ENCODE peak calls at places on chromosomes 5 and 9, in eight cellular contexts. C is GM13976, E is fibroblast of pulmonary artery, V is AG09309, X is GM10248, O is GM12864, R is left ventricle myocardium inferior, J is IMR-90. D is an unnamed sample.

GRCh38 chr9:2676466-2676865 is 40.8 kb upstream of the KCNV2 start:
- DNase-seq in E (no peak), O (no peak), X (no peak), R (no peak), V (no peak), J (no peak), C (no peak), D (no peak)

GRCh38 chr5:149893403-149893931 is 51.1 kb downstream of the PDE6A start:
- DNase-seq in X (no peak), J (no peak), V (no peak), O (no peak), R (no peak), C (no peak), E (no peak), D (no peak)

GRCh38 chr5:56012281-56012963 is 17.7 kb upstream of the IL6ST start:
- DNase-seq in X (no peak), E (peak), C (no peak), J (peak), V (no peak), R (peak), O (no peak), D (no peak)

GRCh38 chr9:136726631-136727191 is 14.3 kb downstream of the DIPK1B start:
- DNase-seq in X (peak), R (no peak), C (peak), O (peak), V (no peak), J (peak), E (no peak), D (peak)

GRCh38 chr9:87659534-87660419 is 66.1 kb upstream of the CTSL start:
- DNase-seq in X (no peak), O (no peak), V (no peak), J (no peak), E (no peak), R (no peak), C (no peak), D (no peak)

GRCh38 chr9:73426226-73426625 is 274.6 kb downstream of the ANXA1 start:
- DNase-seq in V (no peak), E (no peak), O (no peak), C (no peak), X (no peak), J (no peak), R (no peak), D (no peak)

GRCh38 chr5:40273936-40274335 is 405.8 kb upstream of the PTGER4 start:
- DNase-seq in C (no peak), J (peak), E (no peak), X (no peak), V (no peak), O (no peak), R (no peak), D (no peak)

GRCh38 chr5:147310059-147310704 is 75.4 kb downstream of the STK32A start:
- DNase-seq in C (no peak), J (peak), O (no peak), V (peak), R (peak), E (peak), X (no peak), D (no peak)

GRCh38 chr5:86526811-86527348 is 90.9 kb upstream of the COX7C start:
- DNase-seq in V (no peak), X (no peak), J (no peak), R (no peak), O (no peak), C (no peak), E (no peak), D (no peak)

GRCh38 chr5:41924526-41924871 is 582 bp upstream of the FBXO4 start:
- DNase-seq in C (no peak), X (no peak), V (no peak), E (no peak), J (no peak), R (no peak), O (no peak), D (no peak)

GRCh38 chr9:127418037-127418471 is 6.1 kb upstream of the ZNF79 start:
- DNase-seq in R (no peak), E (no peak), X (peak), V (no peak), J (no peak), C (peak), O (no peak), D (peak)

GRCh38 chr9:131290767-131291370 is 1.3 kb downstream of the PLPP7 start:
- DNase-seq in C (no peak), E (no peak), R (no peak), V (no peak), X (no peak), O (no peak), J (no peak), D (no peak)

GRCh38 chr9:134352247-134352933 is 26.1 kb downstream of the RXRA start:
- DNase-seq in C (no peak), V (no peak), E (no peak), X (no peak), R (no peak), J (no peak), O (no peak), D (no peak)

GRCh38 chr9:111039203-111039907 is 1.1 kb upstream of the LPAR1 start:
- DNase-seq in X (no peak), J (no peak), C (no peak), R (no peak), O (no peak), V (no peak), E (no peak), D (no peak)

GRCh38 chr9:111897831-111898144 is 1.2 kb downstream of the UGCG start:
- DNase-seq in J (no peak), E (no peak), X (peak), O (peak), C (peak), V (no peak), R (no peak), D (peak)

GRCh38 chr9:134268308-134268724 is 57.9 kb upstream of the RXRA start:
- DNase-seq in C (peak), R (no peak), O (no peak), E (no peak), V (no peak), J (peak), X (peak), D (peak)

GRCh38 chr5:10474521-10475075 is 32.9 kb downstream of the ROPN1L start:
- DNase-seq in R (no peak), E (no peak), J (peak), O (no peak), X (no peak), C (no peak), V (peak), D (no peak)

GRCh38 chr5:54547711-54548250 is 30.2 kb downstream of the SNX18 start:
- DNase-seq in X (no peak), O (no peak), C (no peak), R (peak), J (peak), V (peak), E (peak), D (no peak)

GRCh38 chr5:97102010-97102470 is 40.4 kb downstream of the LIX1 start:
- DNase-seq in R (no peak), J (no peak), V (no peak), X (no peak), C (no peak), O (no peak), E (no peak), D (no peak)

GRCh38 chr5:73393606-73394489 is 54.7 kb downstream of the FOXD1 start:
- DNase-seq in E (no peak), R (no peak), J (no peak), O (no peak), X (no peak), C (no peak), V (no peak), D (no peak)

GRCh38 chr5:73392775-73393174 is 55.8 kb downstream of the FOXD1 start:
- DNase-seq in E (no peak), R (no peak), J (no peak), O (no peak), X (no peak), V (no peak), C (no peak), D (no peak)

GRCh38 chr5:73391441-73391871 is 57.1 kb downstream of the FOXD1 start:
- DNase-seq in V (peak), X (no peak), R (no peak), J (peak), O (no peak), E (peak), C (no peak), D (no peak)

GRCh38 chr5:73395274-73395673 is 53.3 kb downstream of the FOXD1 start:
- DNase-seq in X (no peak), R (no peak), C (no peak), O (no peak), V (no peak), E (no peak), J (no peak), D (no peak)

GRCh38 chr5:73394610-73395009 is 54.0 kb downstream of the FOXD1 start:
- DNase-seq in V (no peak), C (no peak), X (no peak), R (no peak), E (no peak), J (no peak), O (no peak), D (no peak)
- TF ChIP-seq CTCF in V (no peak), C (no peak), X (no peak), R (no peak), E (no peak), J (no peak), O (no peak), D (no peak)

GRCh38 chr5:173594061-173594460 is 22.4 kb downstream of the BOD1 start:
- DNase-seq in X (no peak), C (no peak), O (no peak), V (no peak), R (no peak), E (no peak), J (peak), D (no peak)

GRCh38 chr5:173598686-173599085 is 17.8 kb downstream of the BOD1 start:
- DNase-seq in R (no peak), X (no peak), E (no peak), J (peak), O (no peak), C (no peak), V (no peak), D (no peak)

GRCh38 chr5:173592050-173592669 is 24.3 kb downstream of the BOD1 start:
- DNase-seq in E (no peak), O (no peak), R (no peak), V (no peak), J (no peak), X (no peak), C (no peak), D (no peak)

GRCh38 chr5:173597304-173597703 is 19.1 kb downstream of the BOD1 start:
- DNase-seq in J (no peak), R (no peak), O (no peak), C (no peak), V (no peak), X (no peak), E (no peak), D (no peak)

DNA sequence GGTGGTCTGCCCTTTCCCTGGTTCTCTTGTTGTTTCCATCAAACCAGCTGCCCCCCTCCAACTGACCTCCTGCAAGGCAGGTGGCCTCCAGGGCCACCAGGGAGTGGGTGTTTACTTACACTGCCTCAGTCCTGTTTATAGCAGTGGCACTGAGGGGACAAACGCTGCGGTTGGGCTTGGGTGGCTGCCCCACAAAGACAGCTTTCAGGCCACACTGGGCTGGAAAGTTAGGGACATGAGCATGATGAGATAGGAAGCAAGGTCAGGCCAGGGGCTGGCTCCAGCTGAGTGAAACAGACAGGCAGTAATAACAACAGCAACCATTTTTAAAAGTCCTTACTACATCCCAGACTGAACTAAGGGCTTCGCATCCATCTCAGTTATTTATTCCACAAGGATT is 20.6 kb downstream of the BOD1 start:
- DNase-seq in X (no peak), E (no peak), V (no peak), J (no peak), C (no peak), O (no peak), R (no peak), D (no peak)
- TF ChIP-seq CTCF in X (no peak), E (no peak), V (no peak), J (no peak), C (no peak), O (no peak), R (no peak), D (no peak)

DNA sequence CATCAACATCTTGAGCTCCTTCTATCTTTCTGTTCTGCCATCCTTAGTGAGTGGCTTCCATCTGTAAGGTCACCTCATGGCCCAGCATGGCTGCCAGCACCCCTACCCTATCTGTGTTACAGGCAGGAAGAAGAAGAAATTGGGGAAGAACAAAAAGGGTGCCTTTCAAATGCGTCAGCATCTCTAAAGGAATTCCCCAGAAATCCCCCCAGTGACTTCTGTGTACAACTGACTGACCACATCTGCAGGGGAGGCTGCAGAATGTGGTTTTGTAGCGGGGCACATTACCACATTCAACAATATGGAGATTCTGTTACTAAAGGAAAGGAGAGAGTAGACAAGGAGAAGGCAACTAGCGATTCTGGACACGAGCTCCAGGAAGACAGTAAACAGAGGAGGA is 40.1 kb downstream of the ALG2 start:
- DNase-seq in J (peak), E (peak), R (no peak), V (no peak), O (peak), C (peak), X (peak), D (peak)
- TF ChIP-seq CTCF in J (no peak), E (no peak), R (no peak), V (no peak), O (no peak), C (no peak), X (no peak), D (no peak)

DNA sequence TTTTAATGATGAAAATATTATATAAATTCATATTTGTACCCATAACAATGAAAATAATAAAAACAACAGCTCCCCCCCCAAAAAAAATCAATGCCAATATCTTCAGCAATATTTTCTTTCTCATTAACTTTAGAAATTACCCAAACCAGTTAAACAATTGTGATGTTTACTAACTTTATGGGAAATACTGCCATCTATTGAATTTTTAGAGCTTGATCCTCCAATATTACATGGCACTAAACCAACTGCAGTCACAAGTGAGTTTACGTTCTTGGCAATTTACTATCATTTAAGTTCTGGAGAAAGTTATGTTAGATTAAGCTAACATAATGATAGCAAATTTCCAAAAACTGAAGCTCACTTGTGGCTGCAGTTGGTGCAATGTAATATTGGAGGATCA is 379.6 kb downstream of the CDH18 start:
- DNase-seq in X (no peak), O (no peak), V (no peak), R (no peak), E (peak), J (no peak), C (no peak), D (no peak)
- TF ChIP-seq CTCF in X (no peak), O (no peak), V (no peak), R (peak), E (peak), J (no peak), C (no peak), D (peak)

DNA sequence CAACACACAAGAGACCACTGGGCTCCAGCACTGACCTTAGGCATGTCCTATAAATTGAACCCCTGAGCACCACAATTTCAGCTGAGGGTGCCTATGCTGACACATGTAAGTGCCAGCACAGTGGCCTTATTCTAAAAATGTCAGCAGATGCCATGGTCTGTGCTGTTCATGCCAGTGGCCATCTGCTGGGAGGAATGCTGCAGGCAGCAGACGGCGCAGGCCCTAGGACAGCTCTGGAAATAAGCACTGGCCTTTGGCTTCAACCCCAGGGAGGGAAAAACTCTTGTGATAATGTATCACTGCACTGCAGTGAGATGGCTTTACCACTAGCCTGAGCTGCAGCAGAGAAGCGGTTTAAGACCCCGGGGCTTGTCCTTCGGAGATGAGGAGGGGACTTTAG is 98.5 kb downstream of the SYK start:
- DNase-seq in E (no peak), O (no peak), R (peak), J (peak), X (no peak), C (no peak), V (no peak), D (no peak)
- TF ChIP-seq CTCF in E (peak), O (no peak), R (peak), J (peak), X (no peak), C (no peak), V (peak), D (no peak)

GRCh38 chr5:102090770-102091169 is 205.3 kb downstream of the SLCO4C1 start:
- DNase-seq in E (no peak), C (peak), X (peak), J (no peak), V (no peak), R (no peak), O (no peak), D (peak)
- TF ChIP-seq CTCF in E (no peak), C (peak), X (peak), J (no peak), V (no peak), R (no peak), O (peak), D (peak)

GRCh38 chr5:99141534-99142135 is 212.8 kb upstream of the CHD1 start:
- DNase-seq in J (no peak), R (no peak), X (no peak), E (no peak), C (no peak), V (no peak), O (no peak), D (no peak)
- TF ChIP-seq CTCF in J (no peak), R (no peak), X (no peak), E (no peak), C (no peak), V (no peak), O (no peak), D (no peak)

GRCh38 chr5:9337908-9338307 is 208.0 kb downstream of the SEMA5A start:
- DNase-seq in X (no peak), E (peak), C (no peak), R (no peak), J (peak), V (peak), O (no peak), D (no peak)

GRCh38 chr5:9338796-9339195 is 207.1 kb downstream of the SEMA5A start:
- DNase-seq in E (no peak), V (no peak), O (no peak), C (no peak), X (no peak), J (peak), R (no peak), D (no peak)

GRCh38 chr5:9342161-9342787 is 203.6 kb downstream of the SEMA5A start:
- DNase-seq in J (no peak), X (no peak), C (no peak), R (no peak), E (no peak), O (no peak), V (no peak), D (no peak)

GRCh38 chr5:9340095-9340494 is 205.8 kb downstream of the SEMA5A start:
- DNase-seq in O (no peak), C (no peak), X (no peak), V (no peak), E (no peak), J (no peak), R (peak), D (no peak)

DNA sequence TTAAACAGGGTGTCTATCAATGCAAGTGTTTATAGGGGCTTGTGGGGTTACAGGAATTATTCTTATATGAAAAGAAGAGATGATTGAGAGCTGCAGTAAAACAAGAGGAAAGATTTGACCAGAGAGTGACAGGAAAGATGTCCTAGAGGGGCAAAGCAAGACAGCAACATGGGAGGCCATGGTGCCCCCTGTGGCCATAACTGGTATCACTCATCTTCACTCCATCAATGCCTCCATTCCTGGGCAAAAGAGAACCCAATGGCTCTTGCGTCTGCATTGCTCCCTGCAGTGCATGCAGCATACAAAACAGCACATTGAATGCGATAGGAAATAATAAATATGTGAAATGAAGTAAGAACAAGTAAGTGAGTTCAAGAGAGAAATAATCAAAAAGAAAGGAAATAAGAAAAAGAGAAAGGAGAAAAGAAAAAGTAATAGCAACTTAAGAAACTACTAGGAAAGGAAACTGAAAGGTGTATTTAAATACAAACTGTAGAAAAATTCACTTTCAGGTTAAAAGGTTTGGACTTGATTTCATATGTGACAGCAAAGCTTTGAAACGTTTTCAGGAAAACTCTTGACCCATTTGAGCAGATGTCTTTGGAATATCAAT is 206.6 kb downstream of the SEMA5A start:
- DNase-seq in E (peak), O (no peak), J (no peak), X (no peak), C (no peak), V (no peak), R (no peak), D (no peak)
- TF ChIP-seq CTCF in E (peak), O (peak), J (peak), X (no peak), C (no peak), V (peak), R (peak), D (peak)

DNA sequence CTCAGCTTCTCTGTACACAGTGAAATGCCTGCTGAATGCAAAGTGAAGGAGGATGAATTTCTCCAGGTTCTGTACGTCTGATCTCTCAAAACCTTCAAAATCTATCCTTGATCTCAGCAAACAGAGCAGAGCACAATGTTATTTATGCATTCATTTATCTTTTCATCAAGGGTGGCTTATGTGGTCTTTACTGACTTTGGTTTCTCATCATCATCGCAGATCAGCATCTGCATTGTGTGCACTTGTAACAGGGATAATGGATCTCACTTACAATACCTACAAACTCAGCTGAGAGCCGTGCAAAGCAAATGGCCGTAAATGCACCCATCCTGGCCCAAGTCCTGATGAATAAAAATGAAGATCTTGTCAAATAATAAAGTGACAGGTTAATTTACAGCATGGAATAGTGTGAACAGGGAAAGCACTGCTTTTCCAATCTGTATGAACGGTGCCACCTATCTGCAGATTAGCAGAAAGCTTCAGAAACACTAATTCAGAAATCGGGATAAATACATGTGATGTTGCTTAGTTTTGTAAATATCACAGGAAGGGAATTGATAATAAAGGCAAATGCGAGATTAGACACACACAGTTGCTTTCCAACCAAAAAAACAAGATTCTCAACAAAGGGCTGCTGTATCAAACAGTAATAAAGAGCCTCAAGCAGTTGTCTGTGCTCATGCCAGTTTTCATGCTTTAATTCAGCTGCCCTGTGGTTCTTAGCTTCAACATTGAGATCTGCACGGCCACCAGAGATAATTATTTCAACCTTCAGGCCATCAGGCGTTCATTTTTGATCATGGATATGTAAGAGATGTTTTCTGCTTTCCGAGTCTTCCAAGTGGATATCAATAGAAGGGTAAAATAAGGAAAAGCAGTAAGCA is 153.3 kb upstream of the POU5F2 start:
- DNase-seq in V (no peak), O (no peak), R (no peak), X (no peak), C (no peak), J (peak), E (peak), D (no peak)
- TF ChIP-seq CTCF in V (peak), O (peak), R (peak), X (peak), C (peak), J (peak), E (peak), D (peak)